ENCODE peak calls at places on chromosomes 11 and 22, in seven cellular contexts. T is pancreas, Z is tibial artery, C is fibroblast of lung, R is sigmoid colon, S is lung, J is OCI-LY7. W is an unnamed sample. For H3K4me1, the result is how much of the 10 kb centered on the place peaks cover.

GRCh38 chr11:34512810-34513673 is 552 bp downstream of the ELF5 start:
- DNase-seq in R (no peak), Z (peak), C (peak), T (peak), S (peak), J (peak), W (peak)

GRCh38 chr11:82698576-82699352 is 34.9 kb downstream of the FAM181B start:
- DNase-seq in T (no peak), C (no peak), Z (no peak), J (no peak), S (no peak), R (no peak), W (no peak)

GRCh38 chr11:78788533-78788932 is 213.9 kb upstream of the NARS2 start:
- DNase-seq in T (no peak), R (no peak), J (no peak), Z (no peak), C (no peak), S (no peak), W (no peak)

GRCh38 chr11:74870485-74870884 is 78.4 kb downstream of the XRRA1 start:
- DNase-seq in T (no peak), S (no peak), J (peak), Z (no peak), C (peak), R (no peak), W (peak)

GRCh38 chr11:10322830-10323792 is 18.2 kb downstream of the ADM start:
- DNase-seq in Z (peak), C (peak), T (no peak), J (peak), R (peak), S (no peak), W (peak)

GRCh38 chr11:94922675-94923347 is 50.5 kb downstream of the CWC15 start:
- DNase-seq in J (peak), R (no peak), C (no peak), T (no peak), Z (no peak), S (no peak), W (no peak)

GRCh38 chr22:46737105-46737975 is 712 bp downstream of the CERK start:
- DNase-seq in Z (peak), R (no peak), S (no peak), T (peak), C (peak), J (peak), W (peak)

GRCh38 chr11:62147545-62147944 is 23.7 kb downstream of the INCENP start:
- DNase-seq in C (no peak), T (peak), J (no peak), R (no peak), Z (no peak), S (no peak), W (no peak)

GRCh38 chr11:29989181-29989580 is 27.6 kb downstream of the KCNA4 start:
- DNase-seq in Z (no peak), S (no peak), T (no peak), J (no peak), C (no peak), R (no peak), W (no peak)

GRCh38 chr11:126163074-126163700 is 48.3 kb downstream of the RPUSD4 start:
- DNase-seq in J (no peak), T (peak), S (no peak), C (peak), Z (no peak), R (peak), W (no peak)

GRCh38 chr11:92812841-92813240 is 156.6 kb upstream of the MTNR1B start:
- DNase-seq in C (no peak), T (no peak), J (no peak), Z (no peak), R (no peak), S (no peak), W (no peak)

GRCh38 chr11:47843354-47844060 is 4.6 kb downstream of the NUP160 start:
- DNase-seq in Z (no peak), T (no peak), S (peak), R (no peak), C (no peak), J (no peak), W (no peak)

GRCh38 chr11:48085688-48086087 is 105.3 kb downstream of the PTPRJ start:
- DNase-seq in J (no peak), C (no peak), S (no peak), Z (no peak), T (no peak), R (no peak), W (no peak)

GRCh38 chr11:35994421-35994820 is 50.6 kb downstream of the LDLRAD3 start:
- DNase-seq in S (no peak), R (no peak), C (no peak), T (no peak), Z (no peak), J (no peak), W (no peak)

GRCh38 chr11:78784321-78785061 is 209.8 kb upstream of the NARS2 start:
- DNase-seq in T (no peak), C (peak), R (no peak), S (no peak), J (no peak), Z (no peak), W (no peak)

GRCh38 chr11:74636633-74637184 is 44.3 kb downstream of the POLD3 start:
- DNase-seq in C (peak), R (no peak), T (no peak), J (no peak), S (no peak), Z (no peak), W (peak)

GRCh38 chr11:45238724-45239123 is 47.4 kb downstream of the SYT13 start:
- DNase-seq in Z (no peak), C (peak), R (peak), S (no peak), T (no peak), J (no peak), W (no peak)

GRCh38 chr11:57205046-57205671 is 23.4 kb downstream of the LRRC55 start:
- DNase-seq in Z (no peak), C (peak), S (no peak), J (no peak), R (no peak), T (no peak), W (no peak)

GRCh38 chr22:44151661-44152060 is 29.1 kb upstream of the PARVG start:
- DNase-seq in T (no peak), Z (no peak), C (peak), J (no peak), S (no peak), R (no peak), W (peak)

GRCh38 chr22:39522567-39523300 is 2.4 kb downstream of the ATF4 start:
- DNase-seq in C (peak), S (no peak), R (peak), J (peak), Z (no peak), T (peak), W (no peak)

GRCh38 chr22:49884075-49884474 is 30.4 kb downstream of the ZBED4 start:
- DNase-seq in Z (no peak), R (no peak), C (no peak), S (no peak), T (no peak), J (no peak), W (no peak)

GRCh38 chr11:8018742-8019631 is 31.9 kb downstream of the EIF3F start:
- DNase-seq in C (peak), S (no peak), Z (peak), J (no peak), R (peak), T (peak), W (peak)

DNA sequence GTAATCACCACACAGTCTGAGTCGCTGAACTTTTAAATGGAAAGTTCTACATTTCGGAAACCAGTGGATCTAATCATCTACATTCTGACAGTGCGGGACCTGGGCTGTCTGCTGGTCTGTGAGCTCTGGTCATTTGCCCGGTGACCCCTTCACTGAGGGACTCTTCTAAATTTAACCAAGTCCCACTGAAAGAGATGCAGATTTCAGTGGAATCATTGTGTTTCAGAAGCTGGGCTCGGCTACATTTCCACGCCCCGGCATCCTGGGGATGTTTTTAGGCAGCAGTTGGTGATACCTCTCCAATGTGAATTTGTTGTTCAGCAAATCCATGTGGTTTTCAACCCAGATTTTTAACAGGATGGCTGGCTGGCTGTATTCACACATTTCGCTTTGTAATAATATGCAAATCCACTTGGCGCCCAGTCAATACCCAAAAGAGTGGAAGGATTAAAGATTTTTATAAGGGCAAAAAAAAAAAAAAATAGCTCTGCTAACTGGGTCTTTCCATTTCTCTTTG is 145.5 kb upstream of the RASSF10 start:
- DNase-seq in C (no peak), S (no peak), R (no peak), T (no peak), J (no peak), Z (no peak), W (peak)
- H3K4me3 ChIP-seq in C (no peak), S (no peak), R (peak), T (no peak), J (no peak), Z (no peak), W (peak)

DNA sequence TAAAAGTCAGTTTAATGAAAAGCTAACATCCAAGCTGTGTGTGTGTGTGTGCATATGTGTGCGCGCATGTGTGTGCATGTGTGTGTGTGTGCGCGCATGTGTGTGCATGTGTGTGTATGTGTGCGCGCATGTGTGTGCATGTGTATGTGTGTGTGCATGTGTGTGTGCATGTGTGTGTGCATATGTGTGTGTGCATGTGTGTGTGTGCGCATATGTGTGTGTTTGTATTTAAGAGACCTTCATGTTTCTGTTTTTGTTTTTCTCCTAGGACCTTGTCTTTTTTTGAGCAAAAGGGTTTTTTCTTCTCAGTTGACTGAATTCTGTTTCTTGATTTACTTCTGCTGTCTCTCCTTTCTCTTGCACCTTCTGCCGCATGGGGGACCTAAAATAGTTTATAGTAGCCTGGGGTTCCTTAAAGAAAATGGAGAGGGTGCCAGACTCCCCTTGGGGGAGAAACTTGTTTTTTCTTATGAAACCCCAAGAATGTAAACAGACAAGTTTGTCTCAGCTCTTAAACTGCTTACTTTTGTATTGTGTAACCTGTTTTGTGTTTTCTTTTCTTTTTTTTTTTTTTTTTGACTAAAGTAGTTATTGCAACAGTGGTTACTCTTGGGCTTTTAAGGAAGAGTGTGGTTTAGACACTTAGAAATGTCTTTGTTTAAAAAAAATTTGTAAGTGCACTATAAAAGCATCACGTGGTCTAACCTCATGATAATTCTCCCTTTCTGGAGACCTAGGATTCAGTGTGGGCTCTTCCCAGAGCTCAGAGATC is 53.0 kb downstream of the OSBPL5 start:
- DNase-seq in C (peak), T (no peak), S (no peak), Z (peak), J (no peak), R (peak), W (no peak)
- TF ChIP-seq CTCF in C (no peak), T (no peak), S (no peak), Z (no peak), J (no peak), R (no peak), W (no peak)

GRCh38 chr11:9017773-9018172 is 14.0 kb upstream of the NRIP3 start:
- DNase-seq in S (peak), Z (peak), J (no peak), R (peak), T (no peak), C (no peak), W (no peak)

GRCh38 chr11:9015677-9016076 is 11.9 kb upstream of the NRIP3 start:
- DNase-seq in T (no peak), J (peak), R (peak), S (peak), Z (peak), C (peak), W (peak)

GRCh38 chr11:9020881-9021280 is 17.1 kb upstream of the NRIP3 start:
- DNase-seq in S (no peak), T (no peak), R (no peak), Z (no peak), J (no peak), C (no peak), W (no peak)

GRCh38 chr11:9016916-9017642 is 13.3 kb upstream of the NRIP3 start:
- DNase-seq in S (no peak), R (no peak), Z (no peak), J (no peak), T (no peak), C (no peak), W (no peak)

DNA sequence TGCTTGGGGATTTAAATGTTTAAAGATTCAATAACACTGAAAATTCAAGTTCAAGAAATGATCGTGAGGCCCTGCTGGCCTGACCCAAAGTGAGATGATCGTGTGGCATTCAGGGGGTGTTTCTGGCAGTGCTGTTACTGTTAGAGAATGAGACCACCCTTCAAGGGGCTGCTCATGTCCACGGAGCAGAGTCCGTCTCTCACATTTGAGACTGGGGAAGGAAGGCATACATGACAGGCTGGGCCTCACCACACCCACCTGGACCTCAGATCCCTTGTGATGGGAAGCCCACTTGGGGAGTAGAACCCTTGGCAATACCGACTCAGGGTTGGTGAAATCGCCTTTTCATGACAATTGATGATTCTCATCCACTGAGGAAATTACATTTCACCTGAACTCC is 16.1 kb upstream of the NRIP3 start:
- DNase-seq in Z (no peak), S (no peak), T (no peak), J (no peak), R (no peak), C (no peak), W (no peak)
- H3K4me1 ChIP-seq in Z (under half), S (under half), T (under half), J (under half), R (under half), C (under half), W (under half)

GRCh38 chr11:86248609-86249008 is 4.1 kb downstream of the EED start:
- DNase-seq in C (no peak), Z (no peak), J (no peak), T (no peak), S (no peak), R (no peak), W (no peak)

GRCh38 chr11:86247608-86248007 is 3.1 kb downstream of the EED start:
- DNase-seq in C (no peak), Z (no peak), S (no peak), J (no peak), T (no peak), R (no peak), W (no peak)

GRCh38 chr11:86251285-86251830 is 6.8 kb downstream of the EED start:
- DNase-seq in C (no peak), J (no peak), S (no peak), T (no peak), Z (no peak), R (no peak), W (peak)

GRCh38 chr11:86246293-86246675 is 1.7 kb downstream of the EED start:
- DNase-seq in T (no peak), C (peak), S (no peak), J (no peak), Z (no peak), R (no peak), W (no peak)

DNA sequence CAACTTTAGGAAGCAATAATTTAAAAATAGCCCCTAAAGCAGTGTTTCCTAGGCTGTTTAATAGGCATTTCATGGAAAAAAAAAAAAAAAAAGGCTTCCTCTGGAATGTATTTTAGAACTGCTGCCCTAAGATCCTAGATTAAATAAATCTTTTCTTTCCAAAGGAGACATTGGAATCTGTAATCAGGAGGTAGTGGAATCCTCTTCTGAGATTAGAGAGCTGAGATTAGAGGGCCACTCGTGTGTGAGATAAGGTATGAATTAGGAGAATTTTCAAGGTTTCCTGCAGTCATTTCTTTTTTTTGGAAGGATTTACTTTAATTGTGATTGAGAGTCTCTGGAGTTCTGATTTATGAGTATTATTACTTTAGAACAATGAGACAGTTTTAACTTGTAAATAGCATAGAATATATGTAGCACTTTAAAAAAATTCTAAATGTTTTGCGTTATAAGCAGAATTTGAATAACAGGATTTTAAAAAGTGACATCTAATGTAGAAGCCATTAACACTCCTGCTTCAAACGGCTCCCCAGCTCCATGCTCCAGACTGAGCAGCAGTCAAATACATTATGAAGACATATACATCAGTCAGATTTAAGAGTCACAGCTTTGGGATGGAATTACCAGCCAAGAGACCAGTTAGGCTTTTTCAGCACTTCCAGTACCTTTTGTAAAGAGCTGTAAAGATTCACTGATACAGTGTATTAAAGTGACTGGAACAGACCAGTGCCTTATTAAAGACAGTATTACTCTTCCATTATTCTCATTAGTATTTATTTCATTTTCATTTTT is 5.0 kb downstream of the EED start:
- DNase-seq in S (no peak), J (no peak), T (no peak), C (no peak), Z (no peak), R (no peak), W (peak)
- H3K4me3 ChIP-seq in S (no peak), J (no peak), T (no peak), C (no peak), Z (no peak), R (no peak), W (no peak)

DNA sequence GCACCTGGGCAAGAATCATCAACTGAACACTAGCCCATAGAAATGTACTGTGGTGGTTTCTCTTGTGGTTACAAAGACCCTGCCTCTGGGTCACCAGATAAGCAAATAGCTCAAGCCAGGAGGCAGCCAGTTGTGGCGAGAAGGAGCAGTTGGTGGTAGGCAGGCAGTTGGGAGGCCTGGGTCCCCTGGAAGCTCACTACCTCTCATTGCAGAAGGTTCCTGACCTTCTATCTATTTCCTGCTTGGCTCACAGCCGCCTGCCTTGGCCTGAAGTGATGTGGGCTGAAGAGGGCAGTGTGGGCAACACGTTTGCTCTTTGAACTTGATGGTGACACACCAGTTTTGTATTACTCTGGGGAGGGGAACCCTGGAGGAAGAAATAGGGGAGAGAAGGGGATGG is 34.7 kb downstream of the NECTIN1 start:
- DNase-seq in S (no peak), C (no peak), J (peak), R (no peak), T (peak), Z (no peak), W (no peak)
- TF ChIP-seq CTCF in S (no peak), C (no peak), J (peak), R (no peak), T (no peak), Z (no peak), W (no peak)

DNA sequence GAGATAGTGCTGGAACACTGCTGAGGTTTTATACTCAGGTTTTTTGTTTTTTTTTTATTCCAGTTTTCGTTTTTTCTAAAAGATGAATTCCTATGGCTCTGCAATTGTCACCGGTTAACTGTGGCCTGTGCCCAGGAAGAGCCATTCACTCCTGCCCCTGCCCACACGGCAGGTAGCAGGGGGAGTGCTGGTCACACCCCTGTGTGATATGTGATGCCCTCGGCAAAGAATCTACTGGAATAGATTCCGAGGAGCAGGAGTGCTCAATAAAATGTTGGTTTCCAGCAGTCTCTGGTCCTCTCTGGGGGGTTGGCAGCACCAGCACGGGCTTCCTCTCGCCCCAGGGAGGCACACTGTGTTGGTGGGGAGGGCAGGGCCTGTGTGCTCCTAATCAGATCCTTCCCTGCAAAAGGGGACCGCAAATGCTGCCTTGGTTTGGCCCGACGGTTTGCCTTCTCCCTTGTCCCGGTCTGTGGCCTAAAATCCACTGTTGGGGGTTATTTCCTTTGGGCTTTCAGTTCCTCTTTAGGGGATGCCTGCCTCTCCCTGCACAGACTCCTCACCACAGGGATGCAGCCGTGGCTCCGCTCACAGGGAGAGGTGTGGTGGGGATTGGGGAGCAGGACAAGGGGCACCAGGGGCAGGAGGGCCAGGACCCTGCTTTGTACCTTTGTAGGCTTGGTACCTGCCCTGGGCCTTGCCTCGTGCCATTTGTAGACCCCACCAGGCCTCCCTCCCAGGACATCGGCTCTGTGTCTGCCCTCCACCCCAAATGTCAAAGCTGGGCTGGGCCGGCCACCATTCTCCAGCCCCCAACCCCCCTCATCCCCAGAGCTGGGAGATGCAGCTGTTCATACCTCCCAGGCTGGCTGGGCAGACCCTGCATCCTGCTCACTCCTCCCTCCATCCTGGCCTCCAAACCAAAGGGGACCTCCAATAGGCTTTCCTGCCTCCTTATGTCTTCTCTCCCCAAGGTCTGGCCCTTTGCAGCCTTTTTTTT is 13.5 kb downstream of the MCAT start:
- DNase-seq in R (no peak), S (no peak), C (no peak), T (no peak), Z (no peak), J (no peak), W (no peak)
- H3K4me1 ChIP-seq in R (under half), S (under half), C (under half), T (under half), Z (under half), J (half or more), W (under half)

W was measured in A673.